ENCODE peak calls at places on chromosomes 6 and 20, in eight cellular contexts. One of them, this sample, is unnamed.

GRCh38 chr6:117188627-117189201 is 76.6 kb upstream of the VGLL2 start:
- DNase-seq in neural crest cell: no peak
- DNase-seq in MCF 10A: peak; percentile 49
- DNase-seq in effector CD8-positive, alpha-beta T cell: no peak
- DNase-seq in AG04449: no peak
- DNase-seq in NT2/D1: no peak
- DNase-seq in CD4-positive, alpha-beta memory T cell: no peak
- DNase-seq in NCI-H187: no peak
- DNase-seq in this sample: no peak

GRCh38 chr20:24954151-24954550 is 5.1 kb downstream of the CST7 start:
- DNase-seq in neural crest cell: no peak
- DNase-seq in MCF 10A: no peak
- DNase-seq in effector CD8-positive, alpha-beta T cell: no peak
- DNase-seq in AG04449: no peak
- DNase-seq in NT2/D1: no peak
- DNase-seq in CD4-positive, alpha-beta memory T cell: no peak
- DNase-seq in NCI-H187: no peak
- DNase-seq in this sample: no peak

GRCh38 chr6:6566766-6567165 is 21.8 kb upstream of the LY86 start:
- DNase-seq in neural crest cell: no peak
- DNase-seq in MCF 10A: no peak
- DNase-seq in effector CD8-positive, alpha-beta T cell: no peak
- DNase-seq in AG04449: no peak
- DNase-seq in NT2/D1: no peak
- DNase-seq in CD4-positive, alpha-beta memory T cell: no peak
- DNase-seq in NCI-H187: no peak
- DNase-seq in this sample: no peak

GRCh38 chr20:47607208-47607613 is 105.5 kb downstream of the NCOA3 start:
- DNase-seq in neural crest cell: no peak
- DNase-seq in MCF 10A: peak; percentile 27
- DNase-seq in effector CD8-positive, alpha-beta T cell: no peak
- DNase-seq in AG04449: no peak
- DNase-seq in NT2/D1: no peak
- DNase-seq in CD4-positive, alpha-beta memory T cell: no peak
- DNase-seq in NCI-H187: no peak
- DNase-seq in this sample: no peak

GRCh38 chr6:56988145-56988544 is 33.2 kb downstream of the BEND6 start:
- DNase-seq in neural crest cell: no peak
- DNase-seq in MCF 10A: no peak
- DNase-seq in effector CD8-positive, alpha-beta T cell: no peak
- DNase-seq in AG04449: no peak
- DNase-seq in NT2/D1: no peak
- DNase-seq in CD4-positive, alpha-beta memory T cell: no peak
- DNase-seq in NCI-H187: no peak
- DNase-seq in this sample: no peak

GRCh38 chr6:56318851-56319250 is 71.5 kb upstream of the COL21A1 start:
- DNase-seq in neural crest cell: no peak
- DNase-seq in MCF 10A: no peak
- DNase-seq in effector CD8-positive, alpha-beta T cell: no peak
- DNase-seq in AG04449: no peak
- DNase-seq in NT2/D1: no peak
- DNase-seq in CD4-positive, alpha-beta memory T cell: no peak
- DNase-seq in NCI-H187: no peak
- DNase-seq in this sample: no peak

GRCh38 chr20:11331096-11331495 is 586.6 kb upstream of the BTBD3 start:
- DNase-seq in neural crest cell: no peak
- DNase-seq in MCF 10A: no peak
- DNase-seq in effector CD8-positive, alpha-beta T cell: no peak
- DNase-seq in AG04449: no peak
- DNase-seq in NT2/D1: no peak
- DNase-seq in CD4-positive, alpha-beta memory T cell: no peak
- DNase-seq in NCI-H187: no peak
- DNase-seq in this sample: no peak

GRCh38 chr6:125868996-125869395 is 78.2 kb downstream of the NCOA7 start:
- DNase-seq in neural crest cell: no peak
- DNase-seq in MCF 10A: no peak
- DNase-seq in effector CD8-positive, alpha-beta T cell: no peak
- DNase-seq in AG04449: no peak
- DNase-seq in NT2/D1: no peak
- DNase-seq in CD4-positive, alpha-beta memory T cell: no peak
- DNase-seq in NCI-H187: peak; percentile 25
- DNase-seq in this sample: no peak

GRCh38 chr6:111775145-111775936 is 97.9 kb downstream of the FYN start:
- DNase-seq in neural crest cell: no peak
- DNase-seq in MCF 10A: no peak
- DNase-seq in effector CD8-positive, alpha-beta T cell: no peak
- DNase-seq in AG04449: no peak
- DNase-seq in NT2/D1: no peak
- DNase-seq in CD4-positive, alpha-beta memory T cell: no peak
- DNase-seq in NCI-H187: no peak
- DNase-seq in this sample: no peak

GRCh38 chr20:33865761-33866160 is 54.6 kb downstream of the CHMP4B start:
- DNase-seq in neural crest cell: no peak
- DNase-seq in MCF 10A: no peak
- DNase-seq in effector CD8-positive, alpha-beta T cell: no peak
- DNase-seq in AG04449: no peak
- DNase-seq in NT2/D1: no peak
- DNase-seq in CD4-positive, alpha-beta memory T cell: no peak
- DNase-seq in NCI-H187: no peak
- DNase-seq in this sample: no peak

GRCh38 chr20:5221078-5221430 is 94.2 kb downstream of the CDS2 start:
- DNase-seq in neural crest cell: no peak
- DNase-seq in MCF 10A: no peak
- DNase-seq in effector CD8-positive, alpha-beta T cell: no peak
- DNase-seq in AG04449: no peak
- DNase-seq in NT2/D1: no peak
- DNase-seq in CD4-positive, alpha-beta memory T cell: no peak
- DNase-seq in NCI-H187: no peak
- DNase-seq in this sample: no peak

GRCh38 chr20:35088231-35088794 is 4.3 kb downstream of the TRPC4AP start:
- DNase-seq in neural crest cell: no peak
- DNase-seq in MCF 10A: peak; percentile 37
- DNase-seq in effector CD8-positive, alpha-beta T cell: no peak
- DNase-seq in AG04449: no peak
- DNase-seq in NT2/D1: no peak
- DNase-seq in CD4-positive, alpha-beta memory T cell: no peak
- DNase-seq in NCI-H187: no peak
- DNase-seq in this sample: no peak

GRCh38 chr6:33826537-33826936 is 22.7 kb upstream of the MLN start:
- DNase-seq in neural crest cell: no peak
- DNase-seq in MCF 10A: no peak
- DNase-seq in effector CD8-positive, alpha-beta T cell: no peak
- DNase-seq in AG04449: no peak
- DNase-seq in NT2/D1: no peak
- DNase-seq in CD4-positive, alpha-beta memory T cell: no peak
- DNase-seq in NCI-H187: no peak
- DNase-seq in this sample: no peak

GRCh38 chr6:144482142-144482541 is 197.0 kb downstream of the UTRN start:
- DNase-seq in neural crest cell: peak; percentile 57
- DNase-seq in MCF 10A: peak; percentile 84
- DNase-seq in effector CD8-positive, alpha-beta T cell: peak; percentile 46
- DNase-seq in AG04449: peak; percentile 31
- DNase-seq in NT2/D1: peak; percentile 44
- DNase-seq in CD4-positive, alpha-beta memory T cell: peak; percentile 60
- DNase-seq in NCI-H187: peak; percentile 53
- DNase-seq in this sample: peak; percentile 43

GRCh38 chr6:125904871-125905270 is 51.7 kb upstream of the HINT3 start:
- DNase-seq in neural crest cell: no peak
- DNase-seq in MCF 10A: peak; percentile 96
- DNase-seq in effector CD8-positive, alpha-beta T cell: no peak
- DNase-seq in AG04449: no peak
- DNase-seq in NT2/D1: no peak
- DNase-seq in CD4-positive, alpha-beta memory T cell: peak; percentile 30
- DNase-seq in NCI-H187: no peak
- DNase-seq in this sample: no peak

GRCh38 chr20:45019027-45019763 is 52.9 kb downstream of the STK4 start:
- DNase-seq in neural crest cell: no peak
- DNase-seq in MCF 10A: no peak
- DNase-seq in effector CD8-positive, alpha-beta T cell: no peak
- DNase-seq in AG04449: no peak
- DNase-seq in NT2/D1: no peak
- DNase-seq in CD4-positive, alpha-beta memory T cell: no peak
- DNase-seq in NCI-H187: no peak
- DNase-seq in this sample: no peak

GRCh38 chr6:1917628-1918371 is 308.1 kb downstream of the FOXC1 start:
- DNase-seq in neural crest cell: no peak
- DNase-seq in MCF 10A: peak; percentile 75
- DNase-seq in effector CD8-positive, alpha-beta T cell: no peak
- DNase-seq in AG04449: peak; percentile 45
- DNase-seq in NT2/D1: no peak
- DNase-seq in CD4-positive, alpha-beta memory T cell: no peak
- DNase-seq in NCI-H187: no peak
- DNase-seq in this sample: no peak

GRCh38 chr20:61733891-61734732 is 331.6 kb downstream of the TAF4 start:
- DNase-seq in neural crest cell: no peak
- DNase-seq in MCF 10A: no peak
- DNase-seq in effector CD8-positive, alpha-beta T cell: no peak
- DNase-seq in AG04449: no peak
- DNase-seq in NT2/D1: no peak
- DNase-seq in CD4-positive, alpha-beta memory T cell: no peak
- DNase-seq in NCI-H187: no peak
- DNase-seq in this sample: no peak

This sample was measured in H1.